ENCODE peak calls at places on chromosomes 12 and 14, in five cellular contexts. Z is activated T-cell treated with anti-CD3 and anti-CD28 coated beads for 1 hour, X is A172, F is thoracic aorta, C is KG1. W is an unnamed sample.

GRCh38 chr12:88401153-88401552 is 179.1 kb downstream of the KITLG start:
- DNase-seq in Z (no peak), X (peak; percentile 8), F (no peak), C (no peak), W (peak; percentile 44)

GRCh38 chr14:54535126-54535525 is 25.4 kb downstream of the CGRRF1 start:
- DNase-seq in Z (no peak), X (no peak), F (no peak), C (no peak), W (no peak)

GRCh38 chr14:39265032-39265431 is 31.3 kb downstream of the MIA2 start:
- DNase-seq in Z (no peak), X (peak; percentile 15), F (no peak), C (no peak), W (no peak)

GRCh38 chr12:66092559-66093269 is 37.8 kb downstream of the LLPH start:
- DNase-seq in Z (no peak), X (peak; percentile 8), F (peak; percentile 8), C (no peak), W (no peak)

GRCh38 chr12:90515199-90516175 is 439.5 kb downstream of the CCER1 start:
- DNase-seq in Z (no peak), X (no peak), F (no peak), C (no peak), W (no peak)

GRCh38 chr12:14678547-14678946 is 17.9 kb downstream of the GUCY2C start:
- DNase-seq in Z (no peak), X (no peak), F (no peak), C (no peak), W (no peak)

GRCh38 chr14:37168721-37169120 is 3.7 kb downstream of the SLC25A21 start:
- DNase-seq in Z (no peak), X (no peak), F (no peak), C (no peak), W (no peak)

GRCh38 chr12:132204064-132204821 is 60.0 kb downstream of the NOC4L start:
- DNase-seq in Z (no peak), X (no peak), F (no peak), C (no peak), W (no peak)

GRCh38 chr14:58107947-58108552 is 44.0 kb downstream of the ARMH4 start:
- DNase-seq in Z (no peak), X (peak; percentile 25), F (no peak), C (no peak), W (peak; percentile 64)

GRCh38 chr14:39229222-39229543 is 4.5 kb upstream of the MIA2 start:
- DNase-seq in Z (peak; percentile 19), X (no peak), F (no peak), C (no peak), W (no peak)

GRCh38 chr14:24436355-24437019 is 6.1 kb downstream of the SDR39U1 start:
- DNase-seq in Z (no peak), X (peak; percentile 49), F (no peak), C (peak; percentile 72), W (peak; percentile 82)

GRCh38 chr12:93616584-93617101 is 44.2 kb downstream of the SOCS2 start:
- DNase-seq in Z (no peak), X (peak; percentile 71), F (no peak), C (no peak), W (peak; percentile 49)

GRCh38 chr14:60514378-60515243 is 5.7 kb downstream of the SIX6 start:
- DNase-seq in Z (no peak), X (no peak), F (no peak), C (no peak), W (peak; percentile 29)

GRCh38 chr12:108517288-108518100 is 2.4 kb downstream of the FICD start:
- DNase-seq in Z (no peak), X (no peak), F (no peak), C (no peak), W (no peak)

GRCh38 chr14:98925362-98926040 is 346.5 kb downstream of the BCL11B start:
- DNase-seq in Z (no peak), X (no peak), F (no peak), C (no peak), W (no peak)

GRCh38 chr12:109677323-109677722 is 36.3 kb upstream of the FAM222A start:
- DNase-seq in Z (no peak), X (no peak), F (no peak), C (no peak), W (no peak)

GRCh38 chr12:19688489-19688888 is 249.2 kb downstream of the AEBP2 start:
- DNase-seq in Z (no peak), X (no peak), F (no peak), C (no peak), W (no peak)

GRCh38 chr14:58918066-58918465 is 270.4 kb upstream of the DAAM1 start:
- DNase-seq in Z (no peak), X (no peak), F (no peak), C (no peak), W (no peak)

GRCh38 chr14:47675489-47676300 is at the start of gene MDGA2:
- DNase-seq in Z (no peak), X (no peak), F (no peak), C (peak; percentile 18), W (no peak)

W was measured in COLO829.